ENCODE peak calls at places on chromosomes 16 and 17, in four cellular contexts. F is fibroblast of lung, S is NCI-H524, X is naive B cell. W is an unnamed sample.

GRCh38 chr16:22677024-22677830 is 136.7 kb upstream of the HS3ST2 start:
- DNase-seq in F (no peak), S (no peak), X (no peak), W (no peak)

GRCh38 chr17:2047590-2047989 is 5.8 kb downstream of the OVCA2 start:
- DNase-seq in F (no peak), S (no peak), X (no peak), W (no peak)

GRCh38 chr17:56786989-56787482 is 46.7 kb downstream of the C17orf67 start:
- DNase-seq in F (peak), S (no peak), X (peak), W (no peak)

GRCh38 chr16:24771132-24771778 is 41.8 kb downstream of the TNRC6A start:
- DNase-seq in F (peak), S (no peak), X (no peak), W (no peak)

GRCh38 chr17:49887086-49887743 is 39.3 kb upstream of the TAC4 start:
- DNase-seq in F (no peak), S (no peak), X (no peak), W (no peak)

GRCh38 chr17:73798111-73798748 is 154.0 kb upstream of the SDK2 start:
- DNase-seq in F (peak), S (no peak), X (no peak), W (no peak)

GRCh38 chr16:84604477-84605013 is 13.3 kb downstream of the COTL1 start:
- DNase-seq in F (no peak), S (no peak), X (no peak), W (no peak)

GRCh38 chr17:50114849-50115357 is 15.1 kb downstream of the SAMD14 start:
- DNase-seq in F (peak), S (peak), X (no peak), W (no peak)

GRCh38 chr17:79050591-79050990 is 24.0 kb upstream of the ENGASE start:
- DNase-seq in F (no peak), S (no peak), X (no peak), W (no peak)

GRCh38 chr17:42142371-42142896 is 12.4 kb downstream of the RAB5C start:
- DNase-seq in F (peak), S (no peak), X (no peak), W (peak)

GRCh38 chr16:66618588-66618987 is 14.1 kb downstream of the CMTM3 start:
- DNase-seq in F (peak), S (no peak), X (no peak), W (no peak)